ENCODE peak calls at places on chromosomes 5 and 9, in seven cellular contexts. U, H, V, N, G, S and P are unnamed samples.

GRCh38 chr5:179558912-179559279 is 8.5 kb downstream of the RUFY1 start:
- DNase-seq in V (no peak), S (peak), N (no peak), G (no peak), U (peak), H (peak), P (no peak)

GRCh38 chr5:170056561-170057267 is 49.0 kb upstream of the FOXI1 start:
- DNase-seq in U (no peak), G (peak), S (no peak), H (no peak), N (no peak), V (no peak), P (no peak)

GRCh38 chr5:94375801-94376200 is 242.6 kb downstream of the KIAA0825 start:
- DNase-seq in S (peak), G (no peak), N (no peak), V (no peak), H (no peak), U (peak), P (no peak)

GRCh38 chr5:131363811-131364506 is 100.1 kb downstream of the CDC42SE2 start:
- DNase-seq in S (no peak), U (no peak), N (no peak), V (no peak), G (no peak), H (no peak), P (no peak)

GRCh38 chr9:119322137-119322695 is 47.0 kb downstream of the BRINP1 start:
- DNase-seq in V (no peak), S (peak), U (no peak), H (peak), N (no peak), G (no peak), P (no peak)

GRCh38 chr9:133199648-133200321 is 9.3 kb downstream of the OBP2B start:
- DNase-seq in V (no peak), S (peak), H (no peak), N (no peak), U (no peak), G (no peak), P (no peak)

GRCh38 chr5:55711531-55712022 is 547 bp downstream of the SLC38A9 start:
- DNase-seq in N (no peak), U (no peak), V (no peak), S (no peak), G (no peak), H (no peak), P (no peak)

GRCh38 chr9:138119202-138120027 is 241.8 kb downstream of the CACNA1B start:
- DNase-seq in H (no peak), S (no peak), G (no peak), U (no peak), V (no peak), N (no peak), P (no peak)

GRCh38 chr9:94002316-94003140 is 47.4 kb upstream of the BARX1 start:
- DNase-seq in S (peak), H (peak), U (peak), V (no peak), G (no peak), N (peak), P (no peak)

GRCh38 chr5:11143456-11144267 is 382.6 kb upstream of the DAP start:
- DNase-seq in V (no peak), U (no peak), H (no peak), G (no peak), S (no peak), N (peak), P (no peak)

GRCh38 chr5:180620014-180620413 is 28.7 kb upstream of the SCGB3A1 start:
- DNase-seq in U (no peak), V (no peak), H (no peak), S (no peak), N (no peak), G (no peak), P (no peak)

GRCh38 chr5:64883912-64884311 is 115.2 kb downstream of the CWC27 start:
- DNase-seq in V (no peak), H (no peak), S (no peak), G (no peak), U (no peak), N (no peak), P (no peak)

GRCh38 chr5:111720333-111720890 is 36.6 kb downstream of the NREP start:
- DNase-seq in N (no peak), U (no peak), S (no peak), H (no peak), V (no peak), G (no peak), P (no peak)

GRCh38 chr5:154214236-154215106 is 23.9 kb downstream of the GALNT10 start:
- DNase-seq in U (no peak), H (no peak), N (peak), G (no peak), S (peak), V (no peak), P (no peak)

GRCh38 chr9:33447404-33448158 is at the start of gene AQP3:
- DNase-seq in H (peak), N (peak), S (peak), G (no peak), V (no peak), U (peak), P (peak)

GRCh38 chr9:94919376-94920098 is 193.0 kb downstream of the AOPEP start:
- DNase-seq in H (no peak), G (no peak), V (no peak), U (no peak), S (peak), N (peak), P (no peak)

GRCh38 chr5:127031147-127031862 is 947 bp upstream of the MARCHF3 start:
- DNase-seq in V (no peak), U (no peak), N (no peak), S (no peak), G (no peak), H (peak), P (peak)

GRCh38 chr5:1213508-1214162 is 11.5 kb upstream of the SLC6A18 start:
- DNase-seq in S (no peak), N (no peak), V (no peak), G (no peak), H (no peak), U (no peak), P (no peak)

GRCh38 chr5:169242175-169242848 is 58.6 kb downstream of the SLIT3 start:
- DNase-seq in U (no peak), H (no peak), S (no peak), V (no peak), G (no peak), N (no peak), P (no peak)

GRCh38 chr5:158820891-158821290 is 278.8 kb downstream of the EBF1 start:
- DNase-seq in U (no peak), V (no peak), N (no peak), S (no peak), G (no peak), H (no peak), P (no peak)

GRCh38 chr9:131833906-131834305 is 94.0 kb upstream of the RAPGEF1 start:
- DNase-seq in N (no peak), U (no peak), H (no peak), G (peak), S (peak), V (no peak), P (no peak)

GRCh38 chr5:10352404-10353240 is 873 bp upstream of the MARCHF6 start:
- DNase-seq in U (peak), V (no peak), G (no peak), S (peak), N (peak), H (no peak), P (no peak)

GRCh38 chr5:158654415-158654814 is 445.3 kb downstream of the EBF1 start:
- DNase-seq in N (no peak), U (no peak), H (no peak), G (no peak), S (no peak), V (no peak), P (no peak)

GRCh38 chr9:83062011-83062652 is 810 bp downstream of the RASEF start:
- DNase-seq in H (peak), V (no peak), U (peak), S (peak), G (peak), N (peak), P (no peak)

GRCh38 chr9:94950733-94951590 is 224.5 kb downstream of the AOPEP start:
- DNase-seq in G (no peak), S (peak), H (no peak), U (no peak), N (no peak), V (no peak), P (no peak)

GRCh38 chr5:2163940-2164490 is 281.3 kb upstream of the IRX4 start:
- DNase-seq in N (no peak), S (no peak), V (no peak), U (no peak), H (no peak), G (no peak), P (no peak)

GRCh38 chr5:133847886-133848285 is 120.5 kb downstream of the C5orf15 start:
- DNase-seq in N (no peak), H (no peak), S (no peak), V (no peak), U (no peak), G (no peak), P (no peak)

GRCh38 chr9:133086894-133087293 is 25.1 kb downstream of the CEL start:
- DNase-seq in G (no peak), V (no peak), H (no peak), N (no peak), U (no peak), S (no peak), P (no peak)